ENCODE peak calls at places on chromosome 7, in six cellular contexts. R is activated T-helper 1 cell treated with Interleukin-2 at 50 U/mL for 16 hours, V is ovary, T is NCI-H774, L is AG20443, Z is cerebellar nuclear complex. H is an unnamed sample.

GRCh38 chr7:33357846-33358245 is 228.5 kb downstream of the BBS9 start:
- DNase-seq in R (no peak), V (no peak), T (no peak), L (no peak), Z (no peak), H (no peak)

GRCh38 chr7:47936323-47936722 is 11.9 kb downstream of the PKD1L1 start:
- DNase-seq in R (no peak), V (no peak), T (no peak), L (no peak), Z (no peak), H (no peak)

GRCh38 chr7:128963327-128963757 is 25.6 kb downstream of the IRF5 start:
- DNase-seq in R (no peak), V (no peak), T (no peak), L (no peak), Z (no peak), H (no peak)

GRCh38 chr7:142774826-142775225 is 4.1 kb downstream of the PRSS2 start:
- DNase-seq in R (no peak), V (no peak), T (no peak), L (no peak), Z (no peak), H (no peak)

GRCh38 chr7:33750177-33750576 is 155.2 kb upstream of the BMPER start:
- DNase-seq in R (no peak), V (no peak), T (no peak), L (no peak), Z (no peak), H (no peak)

GRCh38 chr7:99553039-99553438 is 1.1 kb upstream of the FAM200A start:
- DNase-seq in R (no peak), V (no peak), T (no peak), L (no peak), Z (no peak), H (no peak)

GRCh38 chr7:150398108-150398964 is 19.2 kb downstream of the ZNF775 start:
- DNase-seq in R (no peak), V (no peak), T (no peak), L (no peak), Z (no peak), H (no peak)

GRCh38 chr7:126001344-126001743 is 1071.7 kb upstream of the POT1 start:
- DNase-seq in R (no peak), V (no peak), T (no peak), L (no peak), Z (no peak), H (no peak)

GRCh38 chr7:38016567-38016966 is 96.1 kb downstream of the EPDR1 start:
- DNase-seq in R (no peak), V (no peak), T (no peak), L (no peak), Z (no peak), H (no peak)

GRCh38 chr7:75905785-75906604 is 9.0 kb upstream of the POR start:
- DNase-seq in R (no peak), V (peak), T (peak), L (peak), Z (no peak), H (no peak)

GRCh38 chr7:95905165-95905564 is 132.8 kb downstream of the DYNC1I1 start:
- DNase-seq in R (no peak), V (no peak), T (no peak), L (peak), Z (no peak), H (no peak)

GRCh38 chr7:73976761-73977625 is 51.0 kb upstream of the ELN start:
- DNase-seq in R (no peak), V (no peak), T (no peak), L (peak), Z (no peak), H (no peak)

GRCh38 chr7:16841681-16842080 is 36.9 kb upstream of the AGR2 start:
- DNase-seq in R (no peak), V (no peak), T (no peak), L (peak), Z (no peak), H (no peak)

H was measured in NCI-H1417 treated with DMSO at 0.1 percent for 48 hours.